ENCODE peak calls at places on chromosomes 3 and 15, in nine cellular contexts. G is HCT116, Y is OCI-LY7, E is neural progenitor cell, L is GM23338, R is MM.1S, B is SK-N-SH, F is PC-3, I is hepatocyte. D is an unnamed sample. For H3K4me1, the result is how much of the 10 kb centered on the place peaks cover.

GRCh38 chr3:127786358-127787070 is 35.8 kb downstream of the MGLL start:
- DNase-seq in F (no peak), I (peak), Y (no peak), E (peak), R (no peak), L (no peak), G (no peak), B (peak), D (peak)

GRCh38 chr3:150180349-150180748 is 209.7 kb upstream of the PFN2 start:
- DNase-seq in Y (no peak), B (no peak), F (peak), E (no peak), R (no peak), I (peak), L (no peak), G (no peak), D (peak)

GRCh38 chr15:91853501-91853967 is at the start of gene SLCO3A1:
- DNase-seq in E (peak), F (no peak), Y (peak), B (peak), R (peak), I (peak), G (no peak), L (peak), D (peak)

GRCh38 chr15:59165726-59166125 is 40.9 kb upstream of the LDHAL6B start:
- DNase-seq in E (no peak), L (no peak), B (no peak), F (peak), Y (peak), I (no peak), G (no peak), R (peak), D (peak)

GRCh38 chr3:105367063-105367405 is 325 bp downstream of the ALCAM start:
- DNase-seq in L (peak), G (no peak), E (peak), B (peak), F (peak), I (peak), R (peak), Y (peak), D (peak)

GRCh38 chr3:89113887-89114840 is 6.7 kb downstream of the EPHA3 start:
- DNase-seq in G (no peak), I (peak), Y (no peak), B (peak), L (peak), R (peak), F (peak), E (peak), D (peak)

GRCh38 chr15:75104804-75105557 is 81.6 kb downstream of the PPCDC start:
- DNase-seq in Y (peak), G (peak), F (peak), B (no peak), R (peak), I (peak), L (no peak), E (no peak), D (peak)

GRCh38 chr3:143998266-143998665 is 26.6 kb downstream of the DIPK2A start:
- DNase-seq in B (no peak), G (no peak), L (no peak), R (no peak), E (no peak), F (peak), Y (no peak), I (no peak), D (peak)

GRCh38 chr15:59594493-59594942 is 17.1 kb upstream of the GCNT3 start:
- DNase-seq in F (peak), R (no peak), E (no peak), I (peak), L (no peak), Y (no peak), G (no peak), B (no peak), D (peak)

GRCh38 chr3:20608054-20608738 is 422.2 kb upstream of the SGO1 start:
- DNase-seq in L (no peak), B (no peak), F (peak), E (no peak), G (no peak), I (no peak), R (no peak), Y (no peak), D (no peak)

GRCh38 chr3:152307829-152308474 is 39.2 kb downstream of the MBNL1 start:
- DNase-seq in F (peak), G (no peak), Y (no peak), L (peak), B (no peak), I (peak), E (peak), R (no peak), D (no peak)

GRCh38 chr3:175655366-175655765 is 796.2 kb downstream of the NAALADL2 start:
- DNase-seq in Y (no peak), G (no peak), B (no peak), I (no peak), L (no peak), F (no peak), R (no peak), E (no peak), D (peak)

GRCh38 chr15:90620379-90621134 is 90.8 kb downstream of the CRTC3 start:
- DNase-seq in L (no peak), F (no peak), Y (peak), I (no peak), R (no peak), G (no peak), B (no peak), E (no peak), D (no peak)

GRCh38 chr3:107992976-107993684 is 97.7 kb downstream of the CD47 start:
- DNase-seq in L (no peak), I (peak), Y (no peak), F (peak), R (no peak), E (no peak), B (no peak), G (no peak), D (peak)

GRCh38 chr3:38648659-38649499 is 608 bp downstream of the SCN5A start:
- DNase-seq in L (peak), I (no peak), B (peak), E (no peak), G (no peak), R (no peak), F (no peak), Y (no peak), D (no peak)

GRCh38 chr15:65094294-65094995 is 17.9 kb downstream of the KBTBD13 start:
- DNase-seq in G (no peak), Y (no peak), R (no peak), E (no peak), B (peak), I (no peak), L (no peak), F (no peak), D (no peak)

GRCh38 chr15:73959012-73959581 is 32.8 kb downstream of the LOXL1 start:
- DNase-seq in Y (peak), L (no peak), G (no peak), B (no peak), F (peak), R (peak), I (no peak), E (no peak), D (peak)

GRCh38 chr15:34616613-34617012 is 33.2 kb upstream of the GOLGA8B start:
- DNase-seq in E (no peak), F (peak), Y (no peak), B (no peak), G (peak), R (no peak), L (peak), I (peak), D (peak)

GRCh38 chr15:101427606-101428487 is 61.7 kb downstream of the PCSK6 start:
- DNase-seq in I (no peak), B (no peak), G (no peak), E (no peak), F (no peak), Y (no peak), R (no peak), L (no peak), D (no peak)

GRCh38 chr3:8571256-8571655 is 69.6 kb downstream of the LMCD1 start:
- DNase-seq in E (no peak), I (no peak), R (no peak), Y (no peak), L (no peak), B (no peak), G (no peak), F (no peak), D (no peak)

GRCh38 chr15:92226020-92226612 is 167.6 kb upstream of the ST8SIA2 start:
- DNase-seq in I (peak), R (no peak), B (peak), G (peak), F (peak), Y (peak), L (peak), E (peak), D (peak)

GRCh38 chr3:174417568-174417967 is 441.6 kb upstream of the NAALADL2 start:
- DNase-seq in E (no peak), B (no peak), Y (no peak), F (no peak), I (no peak), R (no peak), G (no peak), L (no peak), D (no peak)

GRCh38 chr3:117531078-117531477 is 821.5 kb downstream of the TUSC7 start:
- DNase-seq in F (no peak), L (no peak), G (no peak), Y (no peak), B (peak), E (no peak), I (no peak), R (no peak), D (no peak)

GRCh38 chr3:184322731-184323487 is 8.5 kb downstream of the EIF4G1 start:
- DNase-seq in F (no peak), G (no peak), L (no peak), B (peak), I (no peak), R (no peak), E (no peak), Y (no peak), D (peak)

GRCh38 chr15:45364271-45364670 is 14.1 kb downstream of the GATM start:
- DNase-seq in E (no peak), Y (no peak), F (no peak), R (no peak), G (no peak), B (no peak), I (no peak), L (no peak), D (no peak)

GRCh38 chr15:90143176-90143655 is 40.9 kb upstream of the IDH2 start:
- DNase-seq in F (peak), I (peak), L (peak), G (peak), Y (peak), R (peak), E (peak), B (peak), D (no peak)

GRCh38 chr3:158659454-158660237 is 12.8 kb downstream of the LXN start:
- DNase-seq in Y (peak), F (peak), B (peak), L (peak), E (peak), G (peak), I (peak), R (peak), D (peak)

GRCh38 chr3:187014417-187014864 is 84.1 kb downstream of the ST6GAL1 start:
- DNase-seq in F (peak), I (no peak), Y (no peak), E (no peak), B (no peak), L (no peak), G (no peak), R (no peak), D (no peak)

GRCh38 chr3:73431136-73431933 is 193.4 kb downstream of the PDZRN3 start:
- DNase-seq in Y (no peak), F (no peak), G (no peak), B (peak), E (peak), I (no peak), R (no peak), L (no peak), D (no peak)

GRCh38 chr3:157078131-157078835 is 81.7 kb downstream of the CCNL1 start:
- DNase-seq in L (no peak), G (no peak), R (no peak), E (no peak), B (no peak), I (no peak), Y (no peak), F (peak), D (peak)

GRCh38 chr3:157082305-157082981 is 77.5 kb downstream of the CCNL1 start:
- DNase-seq in I (peak), L (no peak), G (peak), B (no peak), R (no peak), Y (no peak), F (peak), E (no peak), D (peak)

GRCh38 chr3:157083824-157084223 is 76.1 kb downstream of the CCNL1 start:
- DNase-seq in B (no peak), R (no peak), I (no peak), Y (no peak), F (no peak), L (no peak), E (no peak), G (no peak), D (no peak)

GRCh38 chr3:157079677-157080369 is 80.1 kb downstream of the CCNL1 start:
- DNase-seq in G (no peak), Y (no peak), R (no peak), I (no peak), F (no peak), B (no peak), L (no peak), E (peak), D (peak)

GRCh38 chr3:157081681-157082210 is 78.2 kb downstream of the CCNL1 start:
- DNase-seq in I (peak), R (peak), B (peak), F (peak), E (peak), L (peak), Y (peak), G (peak), D (peak)
- H3K4me3 ChIP-seq in I (no peak), R (no peak), B (no peak), F (peak), E (peak), L (peak), Y (no peak), G (peak), D (no peak)

DNA sequence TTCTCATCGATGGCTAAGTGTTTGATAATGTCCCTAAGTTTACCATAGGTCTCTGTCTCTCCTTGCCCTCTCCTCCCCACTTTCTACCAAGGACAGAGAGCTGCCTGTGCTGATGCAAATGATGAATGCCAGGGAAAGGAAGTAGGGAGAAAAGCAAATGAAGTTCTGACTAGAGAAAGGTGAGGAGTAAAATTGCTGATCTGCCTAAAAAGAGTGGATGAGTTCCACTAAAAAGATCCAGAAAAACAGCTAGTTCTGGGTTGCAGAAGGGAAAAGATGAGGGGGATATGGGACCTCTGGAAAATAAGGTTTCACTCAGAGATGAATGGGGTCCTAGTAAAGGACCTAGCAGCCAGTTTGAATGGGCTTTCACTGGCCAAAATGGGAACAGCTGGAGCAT is 13.8 kb downstream of the MYZAP start:
- DNase-seq in E (no peak), F (no peak), R (no peak), I (no peak), B (no peak), Y (no peak), L (no peak), G (no peak), D (no peak)
- H3K4me1 ChIP-seq in E (under half), F (under half), R (under half), I (under half), B (under half), Y (under half), L (under half), G (under half), D (under half)

GRCh38 chr3:13106308-13106970 is 33.2 kb upstream of the IQSEC1 start:
- DNase-seq in G (no peak), E (no peak), R (no peak), Y (no peak), I (no peak), L (no peak), B (no peak), F (peak), D (peak)

GRCh38 chr3:13104511-13104910 is 31.3 kb upstream of the IQSEC1 start:
- DNase-seq in F (no peak), B (no peak), I (no peak), L (no peak), Y (no peak), G (no peak), E (no peak), R (no peak), D (no peak)

GRCh38 chr3:13105181-13105580 is 32.0 kb upstream of the IQSEC1 start:
- DNase-seq in G (no peak), I (no peak), B (no peak), Y (no peak), F (no peak), R (no peak), L (no peak), E (no peak), D (no peak)

GRCh38 chr3:13107661-13108060 is 34.4 kb upstream of the IQSEC1 start:
- DNase-seq in I (no peak), F (no peak), E (no peak), R (no peak), B (no peak), G (no peak), Y (no peak), L (no peak), D (no peak)

GRCh38 chr3:13105851-13106250 is 32.6 kb upstream of the IQSEC1 start:
- DNase-seq in F (peak), B (no peak), G (no peak), Y (no peak), L (peak), E (no peak), I (no peak), R (no peak), D (no peak)
- TF ChIP-seq EZH2phosphoT487 in F (no peak), B (no peak), G (no peak), Y (no peak), L (no peak), E (no peak), I (no peak), R (no peak), D (no peak)

GRCh38 chr3:99006686-99007085 is 105.2 kb upstream of the DCBLD2 start:
- DNase-seq in G (no peak), L (no peak), F (no peak), R (no peak), Y (no peak), I (no peak), B (no peak), E (no peak), D (no peak)
- H3K4me3 ChIP-seq in G (no peak), L (no peak), F (no peak), R (no peak), Y (no peak), I (no peak), B (no peak), E (no peak), D (no peak)

DNA sequence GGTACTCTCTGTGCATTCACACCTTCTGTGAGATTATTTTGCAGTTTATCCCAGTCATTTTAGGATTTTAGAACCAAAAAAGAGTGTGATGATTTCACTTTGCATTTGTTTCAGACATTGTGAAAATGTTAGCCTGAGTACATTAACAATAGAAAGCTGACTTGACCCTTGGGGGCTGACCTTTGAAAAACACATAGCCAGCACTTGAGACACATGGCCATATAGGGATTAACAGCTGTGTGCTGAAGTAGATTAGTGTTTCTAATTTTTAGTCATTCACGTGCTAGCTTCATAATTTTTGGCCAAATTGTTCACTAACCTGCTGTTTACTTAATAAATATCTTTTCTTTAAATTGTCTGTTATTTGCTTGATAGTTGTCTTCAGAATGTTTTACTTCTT is 3.5 kb downstream of the FEM1B start:
- DNase-seq in I (no peak), R (peak), Y (no peak), B (no peak), E (no peak), L (no peak), G (no peak), F (no peak), D (no peak)
- H3K4me1 ChIP-seq in I (under half), R (under half), Y (under half), B (under half), E (under half), L (half or more), G (under half), F (under half), D (under half)

GRCh38 chr15:35911052-35911780 is 365.3 kb upstream of the DPH6 start:
- DNase-seq in L (no peak), I (no peak), E (no peak), B (no peak), G (no peak), F (no peak), R (no peak), Y (no peak), D (no peak)

GRCh38 chr15:35909414-35909813 is 363.4 kb upstream of the DPH6 start:
- DNase-seq in I (no peak), Y (no peak), R (no peak), F (peak), B (no peak), E (no peak), G (no peak), L (no peak), D (no peak)

GRCh38 chr15:35910227-35910626 is 364.3 kb upstream of the DPH6 start:
- DNase-seq in R (no peak), Y (no peak), G (no peak), E (no peak), L (no peak), I (no peak), F (no peak), B (no peak), D (no peak)

GRCh38 chr15:35914573-35914972 is 368.6 kb upstream of the DPH6 start:
- DNase-seq in E (no peak), I (no peak), F (no peak), Y (no peak), B (no peak), R (no peak), G (no peak), L (no peak), D (no peak)

DNA sequence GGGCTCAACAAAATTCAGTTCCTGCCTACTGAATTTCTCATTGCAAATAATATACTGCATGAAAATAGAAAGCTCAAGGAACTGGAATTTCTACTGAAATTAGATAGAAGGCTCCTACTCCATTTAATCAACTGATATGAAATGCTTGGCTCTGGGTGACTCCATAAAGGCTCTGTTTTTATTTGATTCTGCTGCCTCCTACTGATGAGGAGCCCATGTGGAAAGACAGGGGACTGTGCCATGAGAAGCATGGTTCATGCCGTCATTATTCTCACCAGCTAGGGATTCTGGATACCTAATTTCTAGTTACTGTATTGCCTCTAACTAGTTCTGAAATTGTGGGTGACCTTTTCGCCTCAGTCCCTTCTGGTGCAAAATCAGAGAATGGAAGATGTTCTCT is 366.2 kb upstream of the DPH6 start:
- DNase-seq in F (peak), Y (no peak), I (peak), G (no peak), L (peak), E (no peak), R (no peak), B (peak), D (peak)
- TF ChIP-seq EZH2phosphoT487 in F (no peak), Y (no peak), I (no peak), G (no peak), L (no peak), E (no peak), R (no peak), B (no peak), D (no peak)